ENCODE peak calls at places on chromosomes 13 and 19, in six cellular contexts. U is fibroblast of the conjunctiva; T is IMR-90; E is testis; S is AG10803; F is stimulated activated CD4-positive, alpha-beta T cell treated with anti-CD3 and anti-CD28 coated beads, Interleukin-4, amount 100 ng/mL, for 1 hour. B is an unnamed sample.

GRCh38 chr19:23116802-23117571 is at the start of gene ZNF730:
- DNase-seq in U (peak; percentile 30), T (peak; percentile 68), E (peak; percentile 62), S (peak; percentile 67), F (peak; percentile 43), B (peak; percentile 61)

GRCh38 chr13:83622422-83622784 is 259.9 kb downstream of the SLITRK1 start:
- DNase-seq in U (no peak), T (peak; percentile 28), E (no peak), S (no peak), F (no peak), B (no peak)

GRCh38 chr13:99895428-99895998 is 76.1 kb downstream of the ZIC5 start:
- DNase-seq in U (no peak), T (no peak), E (no peak), S (no peak), F (peak; percentile 7), B (no peak)

GRCh38 chr19:4172861-4173473 is 9.4 kb downstream of the SIRT6 start:
- DNase-seq in U (no peak), T (peak; percentile 14), E (peak; percentile 63), S (peak; percentile 11), F (peak; percentile 74), B (peak; percentile 50)

GRCh38 chr19:12345197-12345596 is 11.8 kb upstream of the ZNF563 start:
- DNase-seq in U (no peak), T (no peak), E (no peak), S (no peak), F (no peak), B (no peak)

GRCh38 chr19:3353493-3353892 is 12.9 kb upstream of the NFIC start:
- DNase-seq in U (no peak), T (no peak), E (no peak), S (no peak), F (no peak), B (no peak)

GRCh38 chr13:51795419-51795818 is 8.5 kb downstream of the DHRS12 start:
- DNase-seq in U (no peak), T (no peak), E (no peak), S (no peak), F (no peak), B (no peak)

GRCh38 chr13:42361701-42362100 is 89.7 kb downstream of the AKAP11 start:
- DNase-seq in U (no peak), T (no peak), E (no peak), S (no peak), F (no peak), B (no peak)

GRCh38 chr13:106573279-106573831 is 5.4 kb upstream of the ARGLU1 start:
- DNase-seq in U (no peak), T (peak; percentile 52), E (no peak), S (peak; percentile 92), F (no peak), B (no peak)

GRCh38 chr19:54298357-54299125 is 14.4 kb downstream of the LILRA5 start:
- DNase-seq in U (no peak), T (no peak), E (no peak), S (no peak), F (no peak), B (no peak)

GRCh38 chr19:11279505-11280236 is 16.3 kb upstream of the TSPAN16 start:
- DNase-seq in U (no peak), T (no peak), E (no peak), S (peak; percentile 16), F (no peak), B (no peak)

GRCh38 chr13:80473695-80474094 is 132.8 kb upstream of the SPRY2 start:
- DNase-seq in U (peak; percentile 92), T (peak; percentile 18), E (no peak), S (no peak), F (no peak), B (no peak)

GRCh38 chr13:99659234-99659633 is 158.0 kb downstream of the TM9SF2 start:
- DNase-seq in U (no peak), T (no peak), E (no peak), S (no peak), F (no peak), B (no peak)

GRCh38 chr13:26011996-26012688 is 39.7 kb downstream of the SHISA2 start:
- DNase-seq in U (no peak), T (no peak), E (peak; percentile 58), S (no peak), F (peak; percentile 55), B (peak; percentile 44)

GRCh38 chr13:44148159-44148929 is 225.3 kb upstream of the SERP2 start:
- DNase-seq in U (no peak), T (peak; percentile 20), E (no peak), S (no peak), F (no peak), B (no peak)

GRCh38 chr19:17703823-17704463 is 15.3 kb upstream of the MAP1S start:
- DNase-seq in U (no peak), T (peak; percentile 31), E (peak; percentile 71), S (peak; percentile 35), F (peak; percentile 76), B (peak; percentile 70)

GRCh38 chr19:13978306-13978705 is 26.0 kb downstream of the DCAF15 start:
- DNase-seq in U (no peak), T (no peak), E (peak; percentile 85), S (no peak), F (peak; percentile 26), B (no peak)

GRCh38 chr13:57858376-57858775 is 226.8 kb downstream of the PCDH17 start:
- DNase-seq in U (no peak), T (no peak), E (no peak), S (no peak), F (no peak), B (no peak)

GRCh38 chr13:37748913-37749312 is 120.7 kb downstream of the TRPC4 start:
- DNase-seq in U (no peak), T (no peak), E (no peak), S (no peak), F (no peak), B (no peak)

GRCh38 chr13:79724348-79725103 is 243.6 kb downstream of the NDFIP2 start:
- DNase-seq in U (no peak), T (no peak), E (no peak), S (no peak), F (no peak), B (no peak)

B was measured in naive B cell.